ENCODE peak calls at places on chromosomes 7 and 10, in eight cellular contexts. E is K562, N is GM12878, Z is SK-N-SH, A is Panc1, V is HepG2, M is GM23338, Y is HCT116. P is an unnamed sample.

GRCh38 chr10:3790272-3790671 is 5.3 kb upstream of the KLF6 start:
- DNase-seq in E (no peak), N (no peak), Z (no peak), A (no peak), V (no peak), M (no peak), Y (no peak), P (no peak)

GRCh38 chr10:75402486-75403143 is 1.1 kb upstream of the ZNF503 start:
- DNase-seq in E (no peak), N (no peak), Z (peak), A (no peak), V (no peak), M (peak), Y (no peak), P (no peak)

GRCh38 chr10:98107644-98108430 is 26.6 kb upstream of the R3HCC1L start:
- DNase-seq in E (no peak), N (no peak), Z (no peak), A (no peak), V (no peak), M (peak), Y (no peak), P (no peak)

GRCh38 chr7:12490105-12490688 is 80.3 kb upstream of the SCIN start:
- DNase-seq in E (peak), N (no peak), Z (peak), A (no peak), V (peak), M (peak), Y (peak), P (peak)

GRCh38 chr10:33223326-33224014 is 111.0 kb downstream of the NRP1 start:
- DNase-seq in E (no peak), N (no peak), Z (no peak), A (no peak), V (no peak), M (no peak), Y (no peak), P (no peak)

GRCh38 chr7:46881507-46882127 is 700.3 kb downstream of the TNS3 start:
- DNase-seq in E (no peak), N (no peak), Z (no peak), A (no peak), V (no peak), M (peak), Y (peak), P (no peak)

GRCh38 chr7:70855373-70855772 is 276.6 kb upstream of the GALNT17 start:
- DNase-seq in E (no peak), N (no peak), Z (no peak), A (no peak), V (no peak), M (no peak), Y (no peak), P (no peak)

GRCh38 chr10:8365935-8366911 is 311.7 kb downstream of the GATA3 start:
- DNase-seq in E (no peak), N (peak), Z (no peak), A (peak), V (peak), M (no peak), Y (no peak), P (no peak)

GRCh38 chr7:130418306-130418705 is 22.5 kb downstream of the CEP41 start:
- DNase-seq in E (no peak), N (no peak), Z (no peak), A (no peak), V (no peak), M (no peak), Y (no peak), P (no peak)

GRCh38 chr7:36090976-36091375 is 62.1 kb upstream of the EEPD1 start:
- DNase-seq in E (no peak), N (no peak), Z (no peak), A (no peak), V (no peak), M (no peak), Y (no peak), P (no peak)

GRCh38 chr10:74586088-74586585 is 240.3 kb upstream of the KAT6B start:
- DNase-seq in E (peak), N (peak), Z (peak), A (no peak), V (no peak), M (no peak), Y (no peak), P (no peak)

GRCh38 chr7:33701189-33701740 is 204.1 kb upstream of the BMPER start:
- DNase-seq in E (no peak), N (no peak), Z (no peak), A (no peak), V (no peak), M (no peak), Y (no peak), P (no peak)

GRCh38 chr7:64881461-64882287 is 21.4 kb upstream of the ZNF273 start:
- DNase-seq in E (no peak), N (no peak), Z (peak), A (no peak), V (no peak), M (no peak), Y (no peak), P (no peak)

GRCh38 chr7:82230826-82231581 is 212.6 kb downstream of the CACNA2D1 start:
- DNase-seq in E (no peak), N (no peak), Z (no peak), A (no peak), V (no peak), M (peak), Y (no peak), P (no peak)

GRCh38 chr10:127992376-127992775 is 85.5 kb downstream of the PTPRE start:
- DNase-seq in E (no peak), N (no peak), Z (no peak), A (no peak), V (no peak), M (no peak), Y (no peak), P (no peak)

GRCh38 chr10:15236340-15236739 is 67.8 kb upstream of the NMT2 start:
- DNase-seq in E (no peak), N (no peak), Z (no peak), A (no peak), V (no peak), M (no peak), Y (no peak), P (no peak)

GRCh38 chr7:29192811-29193210 is 1.8 kb upstream of the CHN2 start:
- DNase-seq in E (no peak), N (no peak), Z (no peak), A (no peak), V (no peak), M (no peak), Y (no peak), P (no peak)

GRCh38 chr10:97463363-97464132 is 17.6 kb downstream of the ZDHHC16 start:
- DNase-seq in E (peak), N (peak), Z (peak), A (peak), V (peak), M (peak), Y (peak), P (peak)

GRCh38 chr7:139575338-139575680 is 51.8 kb downstream of the CLEC2L start:
- DNase-seq in E (no peak), N (no peak), Z (no peak), A (no peak), V (no peak), M (no peak), Y (no peak), P (no peak)

GRCh38 chr10:66837990-66838389 is 87.8 kb upstream of the LRRTM3 start:
- DNase-seq in E (no peak), N (no peak), Z (no peak), A (no peak), V (no peak), M (no peak), Y (no peak), P (no peak)

GRCh38 chr7:143385891-143386781 is 5.0 kb downstream of the ZYX start:
- DNase-seq in E (no peak), N (no peak), Z (no peak), A (no peak), V (no peak), M (no peak), Y (no peak), P (no peak)

GRCh38 chr7:6453737-6454136 is 6.0 kb upstream of the DAGLB start:
- DNase-seq in E (no peak), N (no peak), Z (no peak), A (no peak), V (peak), M (no peak), Y (peak), P (no peak)

GRCh38 chr7:32891046-32891799 is at the start of gene KBTBD2:
- DNase-seq in E (peak), N (no peak), Z (peak), A (no peak), V (peak), M (peak), Y (peak), P (peak)

GRCh38 chr10:32983333-32983909 is 25.4 kb upstream of the ITGB1 start:
- DNase-seq in E (no peak), N (no peak), Z (peak), A (no peak), V (peak), M (no peak), Y (peak), P (no peak)

GRCh38 chr10:62805139-62806092 is 896 bp downstream of the ADO start:
- DNase-seq in E (peak), N (no peak), Z (peak), A (no peak), V (peak), M (peak), Y (no peak), P (no peak)

GRCh38 chr10:103836776-103837344 is 18.5 kb downstream of the SH3PXD2A start:
- DNase-seq in E (no peak), N (no peak), Z (no peak), A (no peak), V (no peak), M (no peak), Y (no peak), P (no peak)

GRCh38 chr10:103837370-103838094 is 17.8 kb downstream of the SH3PXD2A start:
- DNase-seq in E (no peak), N (no peak), Z (no peak), A (no peak), V (no peak), M (no peak), Y (no peak), P (no peak)

GRCh38 chr10:103835121-103836045 is 20.0 kb downstream of the SH3PXD2A start:
- DNase-seq in E (no peak), N (no peak), Z (no peak), A (no peak), V (no peak), M (no peak), Y (no peak), P (no peak)

GRCh38 chr10:103834436-103835095 is 20.8 kb downstream of the SH3PXD2A start:
- DNase-seq in E (no peak), N (no peak), Z (no peak), A (no peak), V (no peak), M (no peak), Y (no peak), P (no peak)

DNA sequence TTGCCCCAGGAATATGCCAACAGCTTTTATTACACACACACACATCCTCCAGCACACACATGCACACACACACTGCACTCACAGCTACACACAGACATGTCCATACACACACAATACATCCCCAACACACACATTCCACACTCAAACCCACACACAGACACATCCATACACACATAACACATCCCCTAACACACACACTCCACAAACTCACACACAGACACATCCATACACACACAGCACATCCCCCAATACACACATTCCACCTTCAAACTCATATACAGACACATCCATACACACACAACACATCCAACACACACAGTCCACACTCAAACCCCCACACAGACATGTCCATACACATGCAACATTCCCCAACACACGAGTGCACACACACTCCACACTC is 19.1 kb downstream of the SH3PXD2A start:
- DNase-seq in E (no peak), N (no peak), Z (no peak), A (no peak), V (no peak), M (no peak), Y (no peak), P (no peak)
- TF ChIP-seq REST in E (no peak), N (no peak), Z (no peak), A (no peak), V (no peak), M (no peak), Y (no peak), P (no peak)

DNA sequence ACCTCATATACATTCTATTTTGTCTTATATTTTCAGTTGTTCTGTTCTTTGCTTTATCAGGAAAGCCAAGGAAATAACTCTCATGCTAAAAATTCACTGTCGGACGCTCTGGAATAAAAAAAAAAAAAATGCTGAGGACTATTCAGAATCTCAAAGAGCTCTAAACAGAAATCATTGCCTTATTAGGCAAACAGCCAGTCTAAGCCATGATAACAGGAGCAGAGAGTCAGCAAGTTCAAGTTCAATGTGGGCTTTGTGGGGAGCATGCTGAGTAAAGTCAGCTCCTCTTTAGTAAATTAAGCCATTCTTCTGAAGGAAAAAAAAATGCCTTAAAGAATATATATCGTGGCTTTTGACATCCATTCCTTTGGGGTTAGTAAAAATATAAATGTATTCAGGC is 13.6 kb upstream of the FAM13C start:
- DNase-seq in E (no peak), N (no peak), Z (no peak), A (no peak), V (no peak), M (peak), Y (no peak), P (no peak)
- TF ChIP-seq POLR2AphosphoS5 in E (no peak), N (no peak), Z (no peak), A (no peak), V (no peak), M (no peak), Y (no peak), P (no peak)

GRCh38 chr7:96546426-96546825 is 163.2 kb downstream of the SEM1 start:
- DNase-seq in E (no peak), N (no peak), Z (no peak), A (no peak), V (no peak), M (no peak), Y (no peak), P (no peak)

GRCh38 chr7:96547371-96547811 is 162.3 kb downstream of the SEM1 start:
- DNase-seq in E (no peak), N (no peak), Z (peak), A (no peak), V (no peak), M (no peak), Y (no peak), P (no peak)

DNA sequence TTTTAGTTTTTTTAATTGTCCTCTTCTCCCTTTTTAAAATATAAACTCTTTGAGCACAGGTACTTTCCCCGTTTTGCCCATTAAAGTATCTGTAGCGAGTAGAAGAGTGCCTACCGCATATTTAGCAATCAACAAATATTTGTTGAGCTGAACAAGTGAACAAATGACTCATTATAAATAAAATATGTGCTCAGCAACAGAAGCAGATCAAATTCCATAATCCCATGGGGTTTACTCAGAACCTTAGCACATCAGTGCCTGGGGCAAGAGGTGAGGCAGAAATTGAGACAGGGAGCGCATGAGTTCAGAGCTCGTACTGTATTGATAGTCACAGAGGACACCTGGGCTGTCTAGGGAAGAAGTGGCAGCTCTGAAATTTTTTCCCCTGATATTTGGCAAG is 161.0 kb downstream of the SEM1 start:
- DNase-seq in E (no peak), N (no peak), Z (no peak), A (peak), V (peak), M (no peak), Y (no peak), P (no peak)
- H3K27ac ChIP-seq in E (no peak), N (no peak), Z (no peak), A (no peak), V (no peak), M (no peak), Y (no peak), P (no peak)

GRCh38 chr10:29763396-29763795 is 128.6 kb upstream of the SVIL start:
- DNase-seq in E (no peak), N (no peak), Z (no peak), A (no peak), V (no peak), M (no peak), Y (no peak), P (no peak)
- TF ChIP-seq REST in E (no peak), N (no peak), Z (no peak), A (no peak), V (no peak), M (no peak), Y (no peak), P (no peak)

DNA sequence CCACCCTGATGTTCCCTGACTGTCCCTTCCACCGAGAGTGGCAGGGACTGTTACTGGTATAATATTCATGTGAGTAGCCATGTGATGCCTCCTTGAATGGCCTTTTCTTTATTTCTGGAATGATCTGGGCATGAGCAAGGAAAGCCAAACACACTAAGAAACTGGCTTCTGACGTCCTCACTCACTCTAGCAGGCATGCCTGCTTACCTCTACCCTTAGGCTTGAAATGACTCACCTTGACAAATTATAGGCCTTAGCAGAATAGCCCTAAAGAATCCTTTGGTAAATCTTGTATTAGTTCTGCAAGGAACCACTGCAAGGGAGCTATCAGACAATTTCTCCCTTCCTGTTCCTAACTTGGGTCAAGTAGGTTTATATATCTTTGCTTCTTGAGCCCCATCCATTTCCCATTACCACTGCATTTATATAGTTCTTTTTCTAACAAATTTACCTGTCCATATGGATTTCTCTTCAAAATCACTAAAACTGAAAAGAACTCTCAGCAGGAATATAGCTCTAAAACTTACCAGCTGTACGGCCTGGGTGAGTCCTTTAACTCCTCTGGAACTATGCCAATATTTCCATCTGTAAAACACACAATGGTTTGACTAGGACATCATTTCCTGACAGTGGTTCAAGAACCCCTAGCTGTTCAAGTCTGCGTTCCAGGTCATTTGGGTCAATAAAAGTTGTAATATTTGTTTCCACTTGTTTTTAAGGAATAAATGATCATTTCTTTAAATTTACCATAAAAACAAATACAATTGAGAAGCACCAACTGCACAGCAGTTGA is 13.0 kb upstream of the NDUFA5 start:
- DNase-seq in E (no peak), N (no peak), Z (no peak), A (no peak), V (no peak), M (no peak), Y (no peak), P (no peak)
- TF ChIP-seq POLR2AphosphoS5 in E (no peak), N (no peak), Z (no peak), A (no peak), V (no peak), M (no peak), Y (no peak), P (no peak)

GRCh38 chr7:11212816-11213215 is 239.1 kb downstream of the PHF14 start:
- DNase-seq in E (no peak), N (no peak), Z (no peak), A (no peak), V (no peak), M (no peak), Y (no peak), P (no peak)
- H3K27ac ChIP-seq in E (no peak), N (no peak), Z (no peak), A (no peak), V (no peak), M (no peak), Y (no peak), P (no peak)

GRCh38 chr10:78937388-78937787 is 131.4 kb upstream of the ZMIZ1 start:
- DNase-seq in E (no peak), N (no peak), Z (no peak), A (no peak), V (no peak), M (no peak), Y (no peak), P (peak)
- TF ChIP-seq REST in E (no peak), N (no peak), Z (no peak), A (no peak), V (no peak), M (no peak), Y (no peak), P (no peak)

GRCh38 chr10:37976091-37976879 is at the start of gene ZNF25:
- DNase-seq in E (peak), N (peak), Z (peak), A (peak), V (peak), M (peak), Y (peak), P (peak)
- TF ChIP-seq POLR2AphosphoS5 in E (peak), N (peak), Z (peak), A (no peak), V (peak), M (peak), Y (peak), P (no peak)

GRCh38 chr10:27461312-27461711 is 42.8 kb upstream of the RAB18 start:
- DNase-seq in E (no peak), N (no peak), Z (no peak), A (no peak), V (no peak), M (no peak), Y (no peak), P (no peak)

GRCh38 chr10:27470890-27471289 is 33.2 kb upstream of the RAB18 start:
- DNase-seq in E (no peak), N (no peak), Z (no peak), A (no peak), V (no peak), M (peak), Y (no peak), P (no peak)

GRCh38 chr10:27464993-27465392 is 39.1 kb upstream of the RAB18 start:
- DNase-seq in E (no peak), N (peak), Z (no peak), A (no peak), V (no peak), M (no peak), Y (no peak), P (peak)
- H3K27ac ChIP-seq in E (no peak), N (no peak), Z (no peak), A (no peak), V (no peak), M (no peak), Y (no peak), P (peak)